ENCODE peak calls at places on chromosomes 4 and X, in seven cellular contexts. One of them, this sample, is unnamed.

GRCh38 chr4:109435635-109436034 is 2.0 kb downstream of the SEC24B start:
- DNase-seq in fibroblast of lung: peak
- DNase-seq in PC-3: no peak
- DNase-seq in ovary: no peak
- DNase-seq in psoas muscle: no peak
- DNase-seq in neural crest cell: no peak
- DNase-seq in pancreas: no peak
- DNase-seq in this sample: no peak

GRCh38 chr4:11765849-11766453 is 337.3 kb upstream of the HS3ST1 start:
- DNase-seq in fibroblast of lung: peak
- DNase-seq in PC-3: peak
- DNase-seq in ovary: peak
- DNase-seq in psoas muscle: no peak
- DNase-seq in neural crest cell: peak
- DNase-seq in pancreas: no peak
- DNase-seq in this sample: no peak

GRCh38 chr4:957231-957580 is 16.2 kb downstream of the DGKQ start:
- DNase-seq in fibroblast of lung: no peak
- DNase-seq in PC-3: no peak
- DNase-seq in ovary: no peak
- DNase-seq in psoas muscle: no peak
- DNase-seq in neural crest cell: no peak
- DNase-seq in pancreas: no peak
- DNase-seq in this sample: no peak

GRCh38 chr4:73690051-73690744 is 50.2 kb upstream of the CXCL8 start:
- DNase-seq in fibroblast of lung: peak
- DNase-seq in PC-3: peak
- DNase-seq in ovary: no peak
- DNase-seq in psoas muscle: no peak
- DNase-seq in neural crest cell: no peak
- DNase-seq in pancreas: no peak
- DNase-seq in this sample: peak

GRCh38 chrX:100643943-100644587 is at the start of gene SRPX2:
- DNase-seq in fibroblast of lung: peak
- DNase-seq in PC-3: peak
- DNase-seq in ovary: peak
- DNase-seq in psoas muscle: peak
- DNase-seq in neural crest cell: no peak
- DNase-seq in pancreas: no peak
- DNase-seq in this sample: peak

GRCh38 chr4:56870927-56871326 is 36.8 kb upstream of the REST start:
- DNase-seq in fibroblast of lung: peak
- DNase-seq in PC-3: no peak
- DNase-seq in ovary: no peak
- DNase-seq in psoas muscle: no peak
- DNase-seq in neural crest cell: no peak
- DNase-seq in pancreas: no peak
- DNase-seq in this sample: peak

GRCh38 chr4:19736968-19737756 is 514.5 kb upstream of the SLIT2 start:
- DNase-seq in fibroblast of lung: no peak
- DNase-seq in PC-3: no peak
- DNase-seq in ovary: no peak
- DNase-seq in psoas muscle: no peak
- DNase-seq in neural crest cell: no peak
- DNase-seq in pancreas: no peak
- DNase-seq in this sample: no peak

GRCh38 chrX:106726485-106727437 is at the start of gene RNF128:
- DNase-seq in fibroblast of lung: peak
- DNase-seq in PC-3: peak
- DNase-seq in ovary: peak
- DNase-seq in psoas muscle: peak
- DNase-seq in neural crest cell: peak
- DNase-seq in pancreas: peak
- DNase-seq in this sample: no peak

GRCh38 chrX:30296408-30297254 is 12.6 kb downstream of the NR0B1 start:
- DNase-seq in fibroblast of lung: no peak
- DNase-seq in PC-3: peak
- DNase-seq in ovary: no peak
- DNase-seq in psoas muscle: no peak
- DNase-seq in neural crest cell: no peak
- DNase-seq in pancreas: no peak
- DNase-seq in this sample: no peak

GRCh38 chrX:71637253-71637618 is 18.9 kb upstream of the CXCR3 start:
- DNase-seq in fibroblast of lung: peak
- DNase-seq in PC-3: peak
- DNase-seq in ovary: no peak
- DNase-seq in psoas muscle: no peak
- DNase-seq in neural crest cell: no peak
- DNase-seq in pancreas: no peak
- DNase-seq in this sample: peak

GRCh38 chr4:48725414-48725813 is 54.7 kb downstream of the FRYL start:
- DNase-seq in fibroblast of lung: no peak
- DNase-seq in PC-3: no peak
- DNase-seq in ovary: no peak
- DNase-seq in psoas muscle: no peak
- DNase-seq in neural crest cell: no peak
- DNase-seq in pancreas: no peak
- DNase-seq in this sample: no peak

GRCh38 chr4:137375111-137375850 is 157.0 kb downstream of the PCDH18 start:
- DNase-seq in fibroblast of lung: no peak
- DNase-seq in PC-3: no peak
- DNase-seq in ovary: no peak
- DNase-seq in psoas muscle: no peak
- DNase-seq in neural crest cell: no peak
- DNase-seq in pancreas: no peak
- DNase-seq in this sample: no peak

GRCh38 chrX:31435592-31435991 is 363.8 kb upstream of the FTHL17 start:
- DNase-seq in fibroblast of lung: peak
- DNase-seq in PC-3: no peak
- DNase-seq in ovary: no peak
- DNase-seq in psoas muscle: no peak
- DNase-seq in neural crest cell: peak
- DNase-seq in pancreas: no peak
- DNase-seq in this sample: no peak

GRCh38 chr4:158280856-158281255 is 70.6 kb downstream of the TMEM144 start:
- DNase-seq in fibroblast of lung: no peak
- DNase-seq in PC-3: no peak
- DNase-seq in ovary: no peak
- DNase-seq in psoas muscle: no peak
- DNase-seq in neural crest cell: no peak
- DNase-seq in pancreas: no peak
- DNase-seq in this sample: no peak

GRCh38 chrX:2486476-2487133 is 14.2 kb downstream of the DHRSX start:
- DNase-seq in fibroblast of lung: no peak
- DNase-seq in PC-3: no peak
- DNase-seq in ovary: no peak
- DNase-seq in psoas muscle: no peak
- DNase-seq in neural crest cell: no peak
- DNase-seq in pancreas: no peak
- DNase-seq in this sample: no peak

GRCh38 chrX:25648790-25649189 is 489.4 kb upstream of the MAGEB18 start:
- DNase-seq in fibroblast of lung: no peak
- DNase-seq in PC-3: no peak
- DNase-seq in ovary: no peak
- DNase-seq in psoas muscle: no peak
- DNase-seq in neural crest cell: no peak
- DNase-seq in pancreas: no peak
- DNase-seq in this sample: no peak

GRCh38 chr4:123599920-123600394 is 203.4 kb downstream of the SPRY1 start:
- DNase-seq in fibroblast of lung: peak
- DNase-seq in PC-3: no peak
- DNase-seq in ovary: peak
- DNase-seq in psoas muscle: peak
- DNase-seq in neural crest cell: peak
- DNase-seq in pancreas: peak
- DNase-seq in this sample: no peak

GRCh38 chr4:38279650-38280322 is 319.6 kb downstream of the PTTG2 start:
- DNase-seq in fibroblast of lung: no peak
- DNase-seq in PC-3: no peak
- DNase-seq in ovary: no peak
- DNase-seq in psoas muscle: no peak
- DNase-seq in neural crest cell: no peak
- DNase-seq in pancreas: no peak
- DNase-seq in this sample: no peak

GRCh38 chr4:161714928-161715327 is 448.9 kb downstream of the FSTL5 start:
- DNase-seq in fibroblast of lung: peak
- DNase-seq in PC-3: no peak
- DNase-seq in ovary: no peak
- DNase-seq in psoas muscle: no peak
- DNase-seq in neural crest cell: no peak
- DNase-seq in pancreas: no peak
- DNase-seq in this sample: no peak

GRCh38 chr4:186775867-186776266 is 52.2 kb upstream of the FAT1 start:
- DNase-seq in fibroblast of lung: no peak
- DNase-seq in PC-3: no peak
- DNase-seq in ovary: no peak
- DNase-seq in psoas muscle: no peak
- DNase-seq in neural crest cell: no peak
- DNase-seq in pancreas: no peak
- DNase-seq in this sample: no peak

GRCh38 chr4:186782302-186782701 is 58.6 kb upstream of the FAT1 start:
- DNase-seq in fibroblast of lung: no peak
- DNase-seq in PC-3: no peak
- DNase-seq in ovary: no peak
- DNase-seq in psoas muscle: no peak
- DNase-seq in neural crest cell: no peak
- DNase-seq in pancreas: no peak
- DNase-seq in this sample: no peak

GRCh38 chr4:186780291-186781031 is 56.8 kb upstream of the FAT1 start:
- DNase-seq in fibroblast of lung: no peak
- DNase-seq in PC-3: peak
- DNase-seq in ovary: no peak
- DNase-seq in psoas muscle: no peak
- DNase-seq in neural crest cell: no peak
- DNase-seq in pancreas: no peak
- DNase-seq in this sample: no peak

GRCh38 chr4:186781032-186781917 is 57.6 kb upstream of the FAT1 start:
- DNase-seq in fibroblast of lung: peak
- DNase-seq in PC-3: peak
- DNase-seq in ovary: no peak
- DNase-seq in psoas muscle: no peak
- DNase-seq in neural crest cell: no peak
- DNase-seq in pancreas: peak
- DNase-seq in this sample: peak

DNA sequence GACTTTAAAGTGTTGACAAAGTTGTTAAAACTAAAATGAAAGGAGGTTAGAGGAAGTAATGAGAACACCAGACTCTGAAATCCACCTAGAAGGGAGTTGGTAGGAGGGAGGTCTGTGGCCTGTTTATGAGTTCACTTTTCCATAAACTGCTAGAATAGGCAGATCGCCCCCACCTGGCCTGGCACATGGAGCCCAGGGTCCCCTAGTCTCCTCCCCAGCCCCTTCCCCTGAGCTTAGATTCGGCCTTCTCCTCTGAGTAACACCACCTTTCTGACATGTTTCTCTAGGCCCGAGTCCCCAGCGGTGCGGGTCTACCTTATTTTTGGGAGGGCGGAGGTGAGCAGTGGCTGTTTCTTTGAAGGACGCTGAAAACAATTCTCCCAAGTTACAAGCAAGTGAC is 54.5 kb upstream of the FAT1 start:
- DNase-seq in fibroblast of lung: no peak
- DNase-seq in PC-3: no peak
- DNase-seq in ovary: no peak
- DNase-seq in psoas muscle: no peak
- DNase-seq in neural crest cell: no peak
- DNase-seq in pancreas: no peak
- DNase-seq in this sample: no peak
- TF ChIP-seq CTCF in fibroblast of lung: no peak
- TF ChIP-seq CTCF in PC-3: no peak
- TF ChIP-seq CTCF in ovary: no peak
- TF ChIP-seq CTCF in psoas muscle: no peak
- TF ChIP-seq CTCF in neural crest cell: no peak
- TF ChIP-seq CTCF in pancreas: no peak
- TF ChIP-seq CTCF in this sample: no peak

GRCh38 chr4:120895554-120895953 is 27.0 kb downstream of the PRDM5 start:
- DNase-seq in fibroblast of lung: no peak
- DNase-seq in PC-3: no peak
- DNase-seq in ovary: no peak
- DNase-seq in psoas muscle: no peak
- DNase-seq in neural crest cell: no peak
- DNase-seq in pancreas: no peak
- DNase-seq in this sample: no peak
- TF ChIP-seq CTCF in fibroblast of lung: no peak
- TF ChIP-seq CTCF in PC-3: no peak
- TF ChIP-seq CTCF in ovary: no peak
- TF ChIP-seq CTCF in psoas muscle: no peak
- TF ChIP-seq CTCF in neural crest cell: no peak
- TF ChIP-seq CTCF in pancreas: no peak
- TF ChIP-seq CTCF in this sample: no peak

DNA sequence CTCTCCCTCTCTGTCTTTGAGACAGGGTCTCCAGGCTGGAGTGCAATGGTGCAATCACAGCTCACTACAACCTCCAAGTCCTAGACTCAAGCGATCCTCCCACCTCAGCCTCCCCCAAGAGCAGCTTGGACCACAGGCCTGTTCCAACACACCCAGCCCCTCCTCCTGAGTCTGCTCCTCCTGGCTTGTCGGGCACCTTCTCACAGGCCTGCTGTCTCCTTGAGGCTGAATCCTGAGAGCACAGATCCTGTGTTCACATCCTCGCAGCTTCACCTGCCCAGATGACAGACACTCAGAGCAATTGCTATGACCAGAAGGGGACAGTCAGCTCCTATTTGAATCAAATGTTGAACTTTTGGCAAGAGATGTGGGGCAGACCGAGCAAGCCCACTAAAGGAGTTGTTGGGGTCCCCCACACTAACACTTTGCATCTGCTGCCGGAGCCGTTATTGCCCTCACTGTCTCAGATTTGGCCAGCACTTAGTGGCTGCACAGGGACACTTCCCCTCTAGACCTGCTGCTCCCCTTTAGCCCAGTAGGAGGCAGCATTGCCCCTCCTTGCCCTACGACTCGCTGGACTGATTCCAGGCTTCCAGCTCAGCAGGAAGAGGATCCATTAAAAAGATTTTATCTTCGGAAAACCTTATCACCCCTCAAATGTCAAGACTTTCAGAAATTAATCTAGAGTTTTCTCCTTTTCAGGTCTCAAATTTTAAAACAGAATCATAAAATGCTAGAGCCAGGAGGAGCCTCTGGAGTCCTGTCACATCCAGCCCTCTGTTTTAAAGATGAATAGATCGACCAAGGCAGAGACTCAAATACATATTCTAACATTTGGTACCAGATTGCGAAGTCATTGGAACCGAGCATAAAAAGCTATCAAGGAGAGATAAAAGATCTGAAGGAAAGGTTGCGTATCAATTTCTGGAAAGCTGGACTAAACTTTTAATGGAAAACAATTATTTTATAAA is 113.7 kb downstream of the USP46 start:
- DNase-seq in fibroblast of lung: peak
- DNase-seq in PC-3: peak
- DNase-seq in ovary: peak
- DNase-seq in psoas muscle: peak
- DNase-seq in neural crest cell: peak
- DNase-seq in pancreas: peak
- DNase-seq in this sample: peak
- TF ChIP-seq CTCF in fibroblast of lung: peak
- TF ChIP-seq CTCF in PC-3: peak
- TF ChIP-seq CTCF in ovary: peak
- TF ChIP-seq CTCF in psoas muscle: peak
- TF ChIP-seq CTCF in neural crest cell: peak
- TF ChIP-seq CTCF in pancreas: peak
- TF ChIP-seq CTCF in this sample: peak

GRCh38 chrX:81957318-81957717 is 755.4 kb downstream of the SH3BGRL start:
- DNase-seq in fibroblast of lung: no peak
- DNase-seq in PC-3: no peak
- DNase-seq in ovary: no peak
- DNase-seq in psoas muscle: no peak
- DNase-seq in neural crest cell: no peak
- DNase-seq in pancreas: no peak
- DNase-seq in this sample: no peak

GRCh38 chrX:81957900-81958545 is 756.1 kb downstream of the SH3BGRL start:
- DNase-seq in fibroblast of lung: no peak
- DNase-seq in PC-3: peak
- DNase-seq in ovary: no peak
- DNase-seq in psoas muscle: no peak
- DNase-seq in neural crest cell: no peak
- DNase-seq in pancreas: no peak
- DNase-seq in this sample: no peak
- TF ChIP-seq CTCF in fibroblast of lung: no peak
- TF ChIP-seq CTCF in PC-3: peak
- TF ChIP-seq CTCF in ovary: no peak
- TF ChIP-seq CTCF in psoas muscle: peak
- TF ChIP-seq CTCF in neural crest cell: peak
- TF ChIP-seq CTCF in pancreas: peak
- TF ChIP-seq CTCF in this sample: no peak